ENCODE peak calls at places on chromosomes 4 and X, in seven cellular contexts. One of them, this sample, is unnamed.

GRCh38 chrX:16594490-16594889 is 55.5 kb upstream of the S100G start:
- DNase-seq in AG10803: no peak
- DNase-seq in cardiac fibroblast: no peak
- DNase-seq in dorsolateral prefrontal cortex: no peak
- DNase-seq in T-helper 2 cell: no peak
- DNase-seq in hepatocyte: no peak
- DNase-seq in foreskin fibroblast: no peak
- DNase-seq in this sample: no peak

GRCh38 chr4:24063771-24064170 is 173.9 kb upstream of the PPARGC1A start:
- DNase-seq in AG10803: no peak
- DNase-seq in cardiac fibroblast: no peak
- DNase-seq in dorsolateral prefrontal cortex: no peak
- DNase-seq in T-helper 2 cell: no peak
- DNase-seq in hepatocyte: no peak
- DNase-seq in foreskin fibroblast: no peak
- DNase-seq in this sample: no peak

GRCh38 chr4:66465111-66465510 is 794.8 kb upstream of the EPHA5 start:
- DNase-seq in AG10803: no peak
- DNase-seq in cardiac fibroblast: peak; percentile 8
- DNase-seq in dorsolateral prefrontal cortex: no peak
- DNase-seq in T-helper 2 cell: no peak
- DNase-seq in hepatocyte: no peak
- DNase-seq in foreskin fibroblast: no peak
- DNase-seq in this sample: peak; percentile 66

GRCh38 chr4:8351931-8352367 is 82.4 kb downstream of the HTRA3 start:
- DNase-seq in AG10803: peak; percentile 62
- DNase-seq in cardiac fibroblast: peak; percentile 70
- DNase-seq in dorsolateral prefrontal cortex: no peak
- DNase-seq in T-helper 2 cell: no peak
- DNase-seq in hepatocyte: no peak
- DNase-seq in foreskin fibroblast: no peak
- DNase-seq in this sample: peak; percentile 46

GRCh38 chrX:482702-483203 is 96.0 kb upstream of the PPP2R3B start:
- DNase-seq in AG10803: no peak
- DNase-seq in cardiac fibroblast: no peak
- DNase-seq in dorsolateral prefrontal cortex: no peak
- DNase-seq in T-helper 2 cell: no peak
- DNase-seq in hepatocyte: no peak
- DNase-seq in foreskin fibroblast: no peak
- DNase-seq in this sample: no peak

GRCh38 chr4:164989464-164989863 is 12.0 kb upstream of the TRIM61 start:
- DNase-seq in AG10803: no peak
- DNase-seq in cardiac fibroblast: no peak
- DNase-seq in dorsolateral prefrontal cortex: no peak
- DNase-seq in T-helper 2 cell: no peak
- DNase-seq in hepatocyte: no peak
- DNase-seq in foreskin fibroblast: no peak
- DNase-seq in this sample: no peak

GRCh38 chrX:68238568-68238967 is 194.7 kb downstream of the OPHN1 start:
- DNase-seq in AG10803: peak; percentile 0
- DNase-seq in cardiac fibroblast: no peak
- DNase-seq in dorsolateral prefrontal cortex: no peak
- DNase-seq in T-helper 2 cell: no peak
- DNase-seq in hepatocyte: no peak
- DNase-seq in foreskin fibroblast: no peak
- DNase-seq in this sample: no peak

GRCh38 chr4:142818476-142818875 is 27.6 kb downstream of the INPP4B start:
- DNase-seq in AG10803: no peak
- DNase-seq in cardiac fibroblast: no peak
- DNase-seq in dorsolateral prefrontal cortex: no peak
- DNase-seq in T-helper 2 cell: no peak
- DNase-seq in hepatocyte: no peak
- DNase-seq in foreskin fibroblast: no peak
- DNase-seq in this sample: no peak

GRCh38 chr4:153349206-153349805 is 4.8 kb downstream of the MND1 start:
- DNase-seq in AG10803: no peak
- DNase-seq in cardiac fibroblast: no peak
- DNase-seq in dorsolateral prefrontal cortex: no peak
- DNase-seq in T-helper 2 cell: no peak
- DNase-seq in hepatocyte: no peak
- DNase-seq in foreskin fibroblast: no peak
- DNase-seq in this sample: no peak

GRCh38 chrX:45347877-45348675 is 147.4 kb upstream of the DIPK2B start:
- DNase-seq in AG10803: peak; percentile 86
- DNase-seq in cardiac fibroblast: no peak
- DNase-seq in dorsolateral prefrontal cortex: no peak
- DNase-seq in T-helper 2 cell: no peak
- DNase-seq in hepatocyte: no peak
- DNase-seq in foreskin fibroblast: no peak
- DNase-seq in this sample: peak; percentile 85

GRCh38 chr4:151797131-151797530 is 36.3 kb upstream of the GATB start:
- DNase-seq in AG10803: peak; percentile 32
- DNase-seq in cardiac fibroblast: peak; percentile 14
- DNase-seq in dorsolateral prefrontal cortex: no peak
- DNase-seq in T-helper 2 cell: no peak
- DNase-seq in hepatocyte: no peak
- DNase-seq in foreskin fibroblast: no peak
- DNase-seq in this sample: peak; percentile 25

GRCh38 chrX:50111762-50112161 is 89.0 kb downstream of the AKAP4 start:
- DNase-seq in AG10803: no peak
- DNase-seq in cardiac fibroblast: peak; percentile 4
- DNase-seq in dorsolateral prefrontal cortex: no peak
- DNase-seq in T-helper 2 cell: no peak
- DNase-seq in hepatocyte: no peak
- DNase-seq in foreskin fibroblast: no peak
- DNase-seq in this sample: no peak

GRCh38 chr4:121164291-121164690 is at the start of gene TNIP3:
- DNase-seq in AG10803: peak; percentile 39
- DNase-seq in cardiac fibroblast: peak; percentile 70
- DNase-seq in dorsolateral prefrontal cortex: no peak
- DNase-seq in T-helper 2 cell: no peak
- DNase-seq in hepatocyte: no peak
- DNase-seq in foreskin fibroblast: no peak
- DNase-seq in this sample: peak; percentile 71

GRCh38 chr4:26178874-26179273 is 141.9 kb upstream of the RBPJ start:
- DNase-seq in AG10803: peak; percentile 16
- DNase-seq in cardiac fibroblast: no peak
- DNase-seq in dorsolateral prefrontal cortex: no peak
- DNase-seq in T-helper 2 cell: no peak
- DNase-seq in hepatocyte: no peak
- DNase-seq in foreskin fibroblast: no peak
- DNase-seq in this sample: peak; percentile 84

GRCh38 chr4:123361195-123361861 is 35.3 kb upstream of the SPRY1 start:
- DNase-seq in AG10803: peak; percentile 87
- DNase-seq in cardiac fibroblast: peak; percentile 94
- DNase-seq in dorsolateral prefrontal cortex: no peak
- DNase-seq in T-helper 2 cell: no peak
- DNase-seq in hepatocyte: peak; percentile 28
- DNase-seq in foreskin fibroblast: peak; percentile 86
- DNase-seq in this sample: peak; percentile 93

GRCh38 chr4:1445716-1446445 is 39.6 kb upstream of the NKX1-1 start:
- DNase-seq in AG10803: no peak
- DNase-seq in cardiac fibroblast: no peak
- DNase-seq in dorsolateral prefrontal cortex: no peak
- DNase-seq in T-helper 2 cell: no peak
- DNase-seq in hepatocyte: no peak
- DNase-seq in foreskin fibroblast: no peak
- DNase-seq in this sample: no peak

GRCh38 chr4:145153181-145153903 is 27.0 kb downstream of the OTUD4 start:
- DNase-seq in AG10803: no peak
- DNase-seq in cardiac fibroblast: no peak
- DNase-seq in dorsolateral prefrontal cortex: no peak
- DNase-seq in T-helper 2 cell: no peak
- DNase-seq in hepatocyte: no peak
- DNase-seq in foreskin fibroblast: no peak
- DNase-seq in this sample: peak; percentile 14

GRCh38 chrX:66005832-66006449 is 33.9 kb downstream of the VSIG4 start:
- DNase-seq in AG10803: no peak
- DNase-seq in cardiac fibroblast: no peak
- DNase-seq in dorsolateral prefrontal cortex: no peak
- DNase-seq in T-helper 2 cell: no peak
- DNase-seq in hepatocyte: no peak
- DNase-seq in foreskin fibroblast: no peak
- DNase-seq in this sample: no peak

GRCh38 chr4:119116021-119116420 is 19.6 kb upstream of the MYOZ2 start:
- DNase-seq in AG10803: no peak
- DNase-seq in cardiac fibroblast: no peak
- DNase-seq in dorsolateral prefrontal cortex: no peak
- DNase-seq in T-helper 2 cell: no peak
- DNase-seq in hepatocyte: no peak
- DNase-seq in foreskin fibroblast: no peak
- DNase-seq in this sample: no peak

GRCh38 chrX:35076061-35076460 is 133.5 kb downstream of the FAM47B start:
- DNase-seq in AG10803: no peak
- DNase-seq in cardiac fibroblast: no peak
- DNase-seq in dorsolateral prefrontal cortex: no peak
- DNase-seq in T-helper 2 cell: no peak
- DNase-seq in hepatocyte: no peak
- DNase-seq in foreskin fibroblast: no peak
- DNase-seq in this sample: no peak

GRCh38 chr4:140353836-140354235 is 19.6 kb upstream of the SCOC start:
- DNase-seq in AG10803: no peak
- DNase-seq in cardiac fibroblast: no peak
- DNase-seq in dorsolateral prefrontal cortex: no peak
- DNase-seq in T-helper 2 cell: no peak
- DNase-seq in hepatocyte: no peak
- DNase-seq in foreskin fibroblast: no peak
- DNase-seq in this sample: no peak

GRCh38 chr4:176271749-176272148 is 2.7 kb upstream of the ASB5 start:
- DNase-seq in AG10803: peak; percentile 55
- DNase-seq in cardiac fibroblast: no peak
- DNase-seq in dorsolateral prefrontal cortex: no peak
- DNase-seq in T-helper 2 cell: no peak
- DNase-seq in hepatocyte: no peak
- DNase-seq in foreskin fibroblast: peak; percentile 76
- DNase-seq in this sample: peak; percentile 41

GRCh38 chr4:8010618-8011017 is 71.0 kb upstream of the AFAP1 start:
- DNase-seq in AG10803: peak; percentile 13
- DNase-seq in cardiac fibroblast: peak; percentile 63
- DNase-seq in dorsolateral prefrontal cortex: peak; percentile 74
- DNase-seq in T-helper 2 cell: no peak
- DNase-seq in hepatocyte: peak; percentile 81
- DNase-seq in foreskin fibroblast: peak; percentile 32
- DNase-seq in this sample: no peak

GRCh38 chrX:12567857-12568256 is 223.4 kb upstream of the PRPS2 start:
- DNase-seq in AG10803: peak; percentile 9
- DNase-seq in cardiac fibroblast: peak; percentile 26
- DNase-seq in dorsolateral prefrontal cortex: no peak
- DNase-seq in T-helper 2 cell: no peak
- DNase-seq in hepatocyte: no peak
- DNase-seq in foreskin fibroblast: no peak
- DNase-seq in this sample: peak; percentile 31

GRCh38 chr4:3714642-3715001 is 51.6 kb upstream of the ADRA2C start:
- DNase-seq in AG10803: no peak
- DNase-seq in cardiac fibroblast: no peak
- DNase-seq in dorsolateral prefrontal cortex: no peak
- DNase-seq in T-helper 2 cell: no peak
- DNase-seq in hepatocyte: no peak
- DNase-seq in foreskin fibroblast: no peak
- DNase-seq in this sample: no peak

GRCh38 chr4:163484906-163485305 is 9.6 kb upstream of the TMA16 start:
- DNase-seq in AG10803: peak; percentile 40
- DNase-seq in cardiac fibroblast: peak; percentile 65
- DNase-seq in dorsolateral prefrontal cortex: peak; percentile 10
- DNase-seq in T-helper 2 cell: peak; percentile 33
- DNase-seq in hepatocyte: peak; percentile 71
- DNase-seq in foreskin fibroblast: peak; percentile 14
- DNase-seq in this sample: peak; percentile 56

GRCh38 chrX:37697169-37697760 is 11.7 kb downstream of the XK start:
- DNase-seq in AG10803: no peak
- DNase-seq in cardiac fibroblast: no peak
- DNase-seq in dorsolateral prefrontal cortex: no peak
- DNase-seq in T-helper 2 cell: no peak
- DNase-seq in hepatocyte: no peak
- DNase-seq in foreskin fibroblast: no peak
- DNase-seq in this sample: no peak

GRCh38 chr4:7457201-7458065 is 22.7 kb upstream of the PSAPL1 start:
- DNase-seq in AG10803: no peak
- DNase-seq in cardiac fibroblast: no peak
- DNase-seq in dorsolateral prefrontal cortex: no peak
- DNase-seq in T-helper 2 cell: no peak
- DNase-seq in hepatocyte: no peak
- DNase-seq in foreskin fibroblast: no peak
- DNase-seq in this sample: no peak

GRCh38 chrX:56812515-56813105 is 83.6 kb downstream of the NBDY start:
- DNase-seq in AG10803: peak; percentile 18
- DNase-seq in cardiac fibroblast: peak; percentile 31
- DNase-seq in dorsolateral prefrontal cortex: no peak
- DNase-seq in T-helper 2 cell: no peak
- DNase-seq in hepatocyte: no peak
- DNase-seq in foreskin fibroblast: no peak
- DNase-seq in this sample: peak; percentile 53

GRCh38 chr4:87041142-87041541 is 106.3 kb downstream of the AFF1 start:
- DNase-seq in AG10803: peak; percentile 50
- DNase-seq in cardiac fibroblast: peak; percentile 71
- DNase-seq in dorsolateral prefrontal cortex: no peak
- DNase-seq in T-helper 2 cell: no peak
- DNase-seq in hepatocyte: no peak
- DNase-seq in foreskin fibroblast: no peak
- DNase-seq in this sample: peak; percentile 81

GRCh38 chr4:13765535-13765934 is 138.0 kb upstream of the BOD1L1 start:
- DNase-seq in AG10803: no peak
- DNase-seq in cardiac fibroblast: peak; percentile 26
- DNase-seq in dorsolateral prefrontal cortex: no peak
- DNase-seq in T-helper 2 cell: no peak
- DNase-seq in hepatocyte: no peak
- DNase-seq in foreskin fibroblast: no peak
- DNase-seq in this sample: peak; percentile 29

GRCh38 chr4:113566015-113566795 is 195.3 kb downstream of the CAMK2D start:
- DNase-seq in AG10803: no peak
- DNase-seq in cardiac fibroblast: no peak
- DNase-seq in dorsolateral prefrontal cortex: no peak
- DNase-seq in T-helper 2 cell: no peak
- DNase-seq in hepatocyte: no peak
- DNase-seq in foreskin fibroblast: no peak
- DNase-seq in this sample: no peak

GRCh38 chrX:39427492-39428289 is 626.4 kb downstream of the MID1IP1 start:
- DNase-seq in AG10803: peak; percentile 45
- DNase-seq in cardiac fibroblast: peak; percentile 6
- DNase-seq in dorsolateral prefrontal cortex: no peak
- DNase-seq in T-helper 2 cell: no peak
- DNase-seq in hepatocyte: peak; percentile 50
- DNase-seq in foreskin fibroblast: peak; percentile 24
- DNase-seq in this sample: peak; percentile 40

GRCh38 chrX:105315301-105315700 is 94.8 kb upstream of the TEX13A start:
- DNase-seq in AG10803: no peak
- DNase-seq in cardiac fibroblast: peak; percentile 19
- DNase-seq in dorsolateral prefrontal cortex: no peak
- DNase-seq in T-helper 2 cell: no peak
- DNase-seq in hepatocyte: no peak
- DNase-seq in foreskin fibroblast: no peak
- DNase-seq in this sample: peak; percentile 46

GRCh38 chr4:83208776-83209365 is 75.7 kb downstream of the COQ2 start:
- DNase-seq in AG10803: peak; percentile 72
- DNase-seq in cardiac fibroblast: no peak
- DNase-seq in dorsolateral prefrontal cortex: no peak
- DNase-seq in T-helper 2 cell: no peak
- DNase-seq in hepatocyte: no peak
- DNase-seq in foreskin fibroblast: peak; percentile 53
- DNase-seq in this sample: peak; percentile 30